ENCODE peak calls at places on chromosome 20, in four cellular contexts. A is hepatocyte, T is fibroblast of lung, Y is endothelial cell of umbilical vein. N is an unnamed sample.

GRCh38 chr20:16459019-16459700 is 114.1 kb downstream of the KIF16B start:
- DNase-seq in A (peak), T (peak), Y (peak), N (no peak)

GRCh38 chr20:4069741-4070140 is 54.4 kb upstream of the RNF24 start:
- DNase-seq in A (no peak), T (peak), Y (no peak), N (no peak)

GRCh38 chr20:38805502-38805957 is at the start of gene PPP1R16B:
- DNase-seq in A (peak), T (no peak), Y (peak), N (peak)

GRCh38 chr20:1299522-1299921 is 29.4 kb downstream of the SDCBP2 start:
- DNase-seq in A (no peak), T (no peak), Y (no peak), N (no peak)

GRCh38 chr20:739736-740135 is 28.6 kb downstream of the SLC52A3 start:
- DNase-seq in A (no peak), T (no peak), Y (no peak), N (no peak)

GRCh38 chr20:35625584-35626385 is 10.2 kb downstream of the SPAG4 start:
- DNase-seq in A (no peak), T (no peak), Y (no peak), N (no peak)

GRCh38 chr20:7657569-7657968 is 282.7 kb downstream of the HAO1 start:
- DNase-seq in A (no peak), T (no peak), Y (no peak), N (no peak)

GRCh38 chr20:23441850-23442313 is 2.4 kb downstream of the CSTL1 start:
- DNase-seq in A (peak), T (peak), Y (peak), N (peak)

GRCh38 chr20:54622338-54623280 is 147.2 kb downstream of the DOK5 start:
- DNase-seq in A (no peak), T (peak), Y (no peak), N (peak)

GRCh38 chr20:15849131-15849685 is 724.0 kb downstream of the KIF16B start:
- DNase-seq in A (no peak), T (no peak), Y (no peak), N (no peak)

GRCh38 chr20:23601715-23602114 is 4.0 kb downstream of the CST9 start:
- DNase-seq in A (no peak), T (no peak), Y (no peak), N (no peak)

GRCh38 chr20:2741881-2742280 is 49.3 kb downstream of the EBF4 start:
- DNase-seq in A (no peak), T (no peak), Y (no peak), N (no peak)

DNA sequence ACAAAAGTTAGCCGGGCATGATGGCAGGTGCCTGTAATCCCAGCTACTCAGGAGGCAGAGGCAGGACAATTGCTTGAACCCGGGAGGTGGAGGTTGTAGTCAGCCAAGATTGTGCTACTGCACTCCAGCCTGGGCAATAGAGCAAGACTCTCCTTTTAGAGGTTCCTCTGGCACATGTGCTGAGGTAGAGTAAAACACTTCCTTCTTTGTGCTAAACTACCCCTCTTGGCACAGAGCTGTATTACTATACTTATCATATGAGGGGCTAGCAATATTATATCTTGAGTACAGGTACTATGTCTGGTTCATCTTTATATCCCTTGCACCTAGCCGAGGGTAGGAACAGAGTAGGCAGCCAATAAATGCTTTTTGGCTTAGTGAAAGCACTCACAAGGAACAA is 40.2 kb upstream of the SAMHD1 start:
- DNase-seq in A (no peak), T (no peak), Y (no peak), N (no peak)
- H3K4me3 ChIP-seq in A (no peak), T (no peak), Y (no peak), N (no peak)

DNA sequence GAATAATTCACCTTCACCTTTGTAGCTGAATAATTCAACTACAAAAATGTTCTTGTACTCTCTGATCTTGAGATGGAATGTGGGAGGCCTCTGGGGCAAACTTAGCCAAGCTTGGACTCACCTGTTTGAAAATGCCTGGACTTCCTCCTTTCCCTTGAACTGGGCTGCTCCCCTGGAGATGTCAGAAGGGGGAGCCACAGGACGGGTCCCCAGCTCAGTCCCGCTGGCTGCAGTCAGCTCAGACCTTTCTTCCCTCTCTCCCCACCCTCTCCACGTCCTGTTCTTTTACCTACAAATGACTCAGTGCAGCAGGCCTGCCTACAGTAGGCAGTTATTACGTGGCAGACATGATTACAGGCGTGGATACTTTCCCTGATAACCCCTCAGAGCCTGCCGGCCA is 131.5 kb upstream of the RALGAPA2 start:
- DNase-seq in A (peak), T (no peak), Y (no peak), N (no peak)
- TF ChIP-seq CTCF in A (peak), T (no peak), Y (no peak), N (no peak)

GRCh38 chr20:40449144-40449543 is 239.9 kb downstream of the MAFB start:
- DNase-seq in A (no peak), T (no peak), Y (no peak), N (no peak)

GRCh38 chr20:40452758-40453157 is 236.3 kb downstream of the MAFB start:
- DNase-seq in A (no peak), T (no peak), Y (no peak), N (no peak)

GRCh38 chr20:40446868-40447267 is 242.2 kb downstream of the MAFB start:
- DNase-seq in A (no peak), T (no peak), Y (no peak), N (no peak)

DNA sequence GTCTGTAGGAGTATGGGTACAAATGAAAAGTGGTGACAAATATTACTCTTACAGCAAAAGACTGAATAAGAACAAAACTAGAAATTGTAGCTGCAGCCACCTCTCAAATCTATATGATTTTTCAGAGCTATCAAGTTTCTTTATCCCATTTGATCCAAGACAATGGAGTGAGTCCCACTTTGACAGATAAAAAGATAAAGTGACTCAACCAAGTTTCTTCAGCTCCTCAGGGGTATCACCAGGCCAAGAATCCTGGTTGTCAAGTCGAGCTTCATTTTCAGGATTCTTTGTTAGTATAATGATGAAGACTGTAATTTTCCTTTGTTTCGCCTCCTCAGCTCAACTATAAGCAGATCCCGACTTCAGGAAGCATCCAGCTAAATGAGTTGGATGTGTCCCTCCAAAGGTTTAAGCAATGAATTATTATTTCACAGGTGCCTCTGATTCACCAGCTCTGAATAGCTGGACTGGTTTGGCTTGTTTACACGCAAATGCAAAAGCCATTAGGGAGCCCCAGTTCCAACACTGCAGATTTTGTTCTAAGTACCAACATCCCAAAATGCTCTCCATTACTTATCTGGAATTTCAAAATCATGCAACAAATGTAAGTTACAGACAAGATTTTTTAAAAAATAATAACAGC is 238.9 kb downstream of the MAFB start:
- DNase-seq in A (no peak), T (no peak), Y (no peak), N (no peak)
- TF ChIP-seq EZH2 in A (no peak), T (no peak), Y (no peak), N (no peak)

GRCh38 chr20:32764000-32764960 is 2.1 kb downstream of the DNMT3B start:
- DNase-seq in A (no peak), T (no peak), Y (no peak), N (no peak)
- H3K4me3 ChIP-seq in A (no peak), T (peak), Y (no peak), N (no peak)

GRCh38 chr20:56554869-56555268 is 21.8 kb downstream of the FAM209B start:
- DNase-seq in A (peak), T (peak), Y (peak), N (peak)
- TF ChIP-seq CTCF in A (no peak), T (no peak), Y (peak), N (no peak)